ENCODE peak calls at places on chromosomes 13 and 19, in eight cellular contexts. S is Panc1; T is CD4-positive, CD25-positive, alpha-beta regulatory T cell; K is HCT116; Y is heart right ventricle; L is neural progenitor cell; P is left ventricle myocardium inferior; A is thyroid gland. V is an unnamed sample. For H3K27me3, the result is how much of the 10 kb centered on the place peaks cover.

GRCh38 chr13:26025196-26025595 is 26.6 kb downstream of the SHISA2 start:
- DNase-seq in S (no peak), T (no peak), K (no peak), Y (no peak), L (no peak), P (no peak), A (peak), V (no peak)

GRCh38 chr19:2546128-2547032 is 70.5 kb downstream of the GADD45B start:
- DNase-seq in S (no peak), T (no peak), K (no peak), Y (peak), L (peak), P (peak), A (peak), V (peak)

GRCh38 chr19:3047307-3048189 is 14.7 kb downstream of the TLE5 start:
- DNase-seq in S (no peak), T (peak), K (peak), Y (peak), L (peak), P (peak), A (peak), V (peak)

GRCh38 chr19:33032218-33032781 is 32.4 kb downstream of the RHPN2 start:
- DNase-seq in S (no peak), T (no peak), K (no peak), Y (no peak), L (peak), P (no peak), A (no peak), V (no peak)

GRCh38 chr13:114130708-114131580 is 1.5 kb downstream of the RASA3 start:
- DNase-seq in S (no peak), T (peak), K (no peak), Y (peak), L (peak), P (peak), A (peak), V (peak)

GRCh38 chr13:91389186-91389585 is 9.2 kb upstream of the GPC5 start:
- DNase-seq in S (no peak), T (no peak), K (no peak), Y (no peak), L (no peak), P (no peak), A (no peak), V (no peak)

GRCh38 chr19:42450314-42450934 is 7.7 kb upstream of the CXCL17 start:
- DNase-seq in S (no peak), T (peak), K (peak), Y (peak), L (peak), P (peak), A (peak), V (peak)

GRCh38 chr13:33544308-33544707 is 258.8 kb upstream of the STARD13 start:
- DNase-seq in S (no peak), T (no peak), K (no peak), Y (no peak), L (no peak), P (no peak), A (no peak), V (no peak)

GRCh38 chr13:80337011-80337688 is 3.8 kb downstream of the SPRY2 start:
- DNase-seq in S (no peak), T (no peak), K (no peak), Y (no peak), L (no peak), P (no peak), A (no peak), V (no peak)

GRCh38 chr13:112880976-112881540 is 88.0 kb upstream of the MCF2L start:
- DNase-seq in S (no peak), T (no peak), K (no peak), Y (no peak), L (no peak), P (no peak), A (no peak), V (no peak)

GRCh38 chr19:13040916-13041292 is 45.6 kb downstream of the NFIX start:
- DNase-seq in S (no peak), T (no peak), K (no peak), Y (no peak), L (no peak), P (no peak), A (peak), V (no peak)

GRCh38 chr13:42880241-42880640 is 98.9 kb downstream of the FAM216B start:
- DNase-seq in S (no peak), T (no peak), K (no peak), Y (peak), L (no peak), P (no peak), A (peak), V (no peak)

GRCh38 chr19:55383789-55384575 is at the start of gene TMEM238:
- DNase-seq in S (no peak), T (peak), K (no peak), Y (peak), L (peak), P (peak), A (peak), V (peak)

GRCh38 chr13:73065665-73066350 is 7.0 kb downstream of the KLF5 start:
- DNase-seq in S (no peak), T (no peak), K (no peak), Y (no peak), L (no peak), P (no peak), A (peak), V (no peak)

DNA sequence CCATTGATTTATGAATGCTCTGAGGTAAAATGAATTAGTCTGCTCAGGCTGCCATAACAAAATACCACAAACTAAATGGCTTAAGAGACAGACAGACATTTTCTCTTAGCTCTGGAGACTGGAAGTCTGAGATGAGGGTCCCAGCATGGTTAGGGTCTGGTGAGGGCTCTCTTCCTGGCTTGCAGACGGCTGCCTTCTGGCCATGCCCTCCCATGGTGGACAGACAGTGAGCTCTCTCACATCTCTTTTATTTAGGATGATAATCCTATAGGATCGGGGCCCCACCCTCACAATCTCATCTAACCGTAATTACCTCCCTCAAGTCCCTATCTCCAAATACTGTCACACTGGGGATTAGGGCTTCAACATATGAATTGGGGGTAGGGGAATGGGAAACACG is 47.1 kb downstream of the HSPH1 start:
- DNase-seq in S (no peak), T (no peak), K (no peak), Y (no peak), L (no peak), P (no peak), A (no peak), V (no peak)
- H3K27me3 ChIP-seq in S (under half), T (under half), K (half or more), Y (under half), L (under half), P (under half), A (under half), V (under half)

GRCh38 chr19:18102916-18103542 is 5.5 kb downstream of the MAST3 start:
- DNase-seq in S (no peak), T (no peak), K (no peak), Y (no peak), L (no peak), P (no peak), A (no peak), V (no peak)
- H3K27me3 ChIP-seq in S (under half), T (under half), K (under half), Y (under half), L (under half), P (half or more), A (under half), V (under half)

DNA sequence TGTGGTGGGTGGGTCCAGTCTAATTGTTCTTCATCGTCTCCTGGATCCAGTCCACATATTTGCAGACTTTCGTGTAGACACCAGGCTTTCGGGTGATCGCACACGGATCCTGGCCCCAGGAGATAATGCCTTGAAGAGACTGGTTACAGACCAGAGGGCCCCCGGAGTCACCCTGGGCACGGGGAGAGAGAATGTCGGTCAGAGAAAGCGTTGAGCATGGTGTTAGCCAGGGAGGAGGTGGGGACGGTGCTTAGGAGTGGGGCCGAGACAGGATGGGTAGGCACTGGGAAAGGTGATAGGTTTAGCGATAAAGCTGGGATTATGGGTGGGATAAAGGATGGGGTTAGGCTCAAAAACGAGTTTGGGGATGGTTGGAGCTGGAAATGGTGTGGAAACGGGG is 3.0 kb upstream of the KLK10 start:
- DNase-seq in S (no peak), T (no peak), K (no peak), Y (no peak), L (no peak), P (no peak), A (no peak), V (peak)
- H3K27me3 ChIP-seq in S (under half), T (under half), K (under half), Y (half or more), L (under half), P (half or more), A (under half), V (half or more)

GRCh38 chr19:29520390-29520789 is 5.4 kb upstream of the VSTM2B start:
- DNase-seq in S (no peak), T (no peak), K (no peak), Y (no peak), L (no peak), P (no peak), A (no peak), V (no peak)
- H3K27me3 ChIP-seq in S (under half), T (under half), K (under half), Y (half or more), L (half or more), P (half or more), A (under half), V (under half)

GRCh38 chr19:39304701-39305571 is 8.7 kb downstream of the IFNL1 start:
- DNase-seq in S (no peak), T (no peak), K (no peak), Y (no peak), L (no peak), P (no peak), A (no peak), V (peak)
- H3K27me3 ChIP-seq in S (under half), T (under half), K (under half), Y (half or more), L (half or more), P (half or more), A (under half), V (half or more)

GRCh38 chr19:46206176-46206575 is 23.4 kb upstream of the IGFL1 start:
- DNase-seq in S (no peak), T (no peak), K (no peak), Y (peak), L (no peak), P (peak), A (no peak), V (no peak)

GRCh38 chr19:46202872-46203860 is 26.4 kb upstream of the IGFL1 start:
- DNase-seq in S (no peak), T (no peak), K (no peak), Y (no peak), L (no peak), P (no peak), A (no peak), V (no peak)

GRCh38 chr19:46204008-46204407 is 25.5 kb upstream of the IGFL1 start:
- DNase-seq in S (no peak), T (no peak), K (no peak), Y (no peak), L (no peak), P (no peak), A (no peak), V (no peak)

GRCh38 chr19:46202426-46202825 is 27.1 kb upstream of the IGFL1 start:
- DNase-seq in S (no peak), T (no peak), K (no peak), Y (no peak), L (no peak), P (no peak), A (no peak), V (no peak)

GRCh38 chr19:46205183-46205984 is 24.2 kb upstream of the IGFL1 start:
- DNase-seq in S (no peak), T (no peak), K (no peak), Y (no peak), L (peak), P (no peak), A (no peak), V (no peak)
- H3K27me3 ChIP-seq in S (under half), T (under half), K (under half), Y (under half), L (under half), P (under half), A (under half), V (under half)

GRCh38 chr13:111145071-111145470 is 30.0 kb downstream of the ARHGEF7 start:
- DNase-seq in S (no peak), T (no peak), K (no peak), Y (no peak), L (no peak), P (no peak), A (no peak), V (no peak)
- H3K27me3 ChIP-seq in S (under half), T (under half), K (under half), Y (under half), L (under half), P (under half), A (under half), V (under half)

GRCh38 chr19:16048583-16048982 is 27.7 kb upstream of the TPM4 start:
- DNase-seq in S (no peak), T (no peak), K (no peak), Y (no peak), L (no peak), P (no peak), A (no peak), V (no peak)
- H3K27me3 ChIP-seq in S (under half), T (under half), K (under half), Y (under half), L (under half), P (under half), A (under half), V (under half)

GRCh38 chr19:49064768-49065611 is at the start of gene NTF4:
- DNase-seq in S (no peak), T (no peak), K (no peak), Y (no peak), L (peak), P (no peak), A (peak), V (no peak)
- H3K27me3 ChIP-seq in S (under half), T (under half), K (under half), Y (under half), L (half or more), P (half or more), A (under half), V (half or more)

GRCh38 chr13:111095031-111095840 is 19.9 kb upstream of the ARHGEF7 start:
- DNase-seq in S (no peak), T (no peak), K (no peak), Y (no peak), L (no peak), P (no peak), A (peak), V (no peak)

GRCh38 chr13:111093634-111094033 is 21.5 kb upstream of the ARHGEF7 start:
- DNase-seq in S (no peak), T (no peak), K (no peak), Y (no peak), L (no peak), P (no peak), A (no peak), V (peak)

GRCh38 chr13:111093136-111093535 is 22.0 kb upstream of the ARHGEF7 start:
- DNase-seq in S (no peak), T (no peak), K (no peak), Y (no peak), L (no peak), P (no peak), A (no peak), V (no peak)

GRCh38 chr13:111090169-111090568 is 24.9 kb upstream of the ARHGEF7 start:
- DNase-seq in S (no peak), T (no peak), K (no peak), Y (no peak), L (no peak), P (no peak), A (no peak), V (no peak)

DNA sequence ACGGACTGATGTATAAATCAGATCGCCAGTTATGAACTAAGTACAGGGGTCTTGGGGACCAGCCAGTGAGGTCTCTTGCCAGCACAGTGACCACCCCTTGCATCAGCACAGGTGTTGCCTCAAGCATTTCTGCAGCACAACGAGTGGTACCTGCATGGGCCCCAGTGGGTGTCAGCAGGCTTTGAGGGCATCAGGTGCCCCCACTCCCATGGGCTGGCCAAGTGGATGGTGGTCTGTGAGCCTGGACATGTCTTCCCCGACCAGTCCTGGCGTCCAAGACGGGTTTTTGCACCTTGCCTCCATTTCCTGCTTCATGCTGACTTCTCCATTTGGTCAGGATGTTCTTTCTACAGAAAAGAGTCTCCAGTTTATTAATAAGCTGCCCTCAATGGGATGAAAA is 22.4 kb upstream of the ARHGEF7 start:
- DNase-seq in S (no peak), T (no peak), K (no peak), Y (no peak), L (no peak), P (no peak), A (no peak), V (no peak)
- H3K27me3 ChIP-seq in S (under half), T (under half), K (under half), Y (under half), L (under half), P (under half), A (under half), V (under half)

V was measured in sigmoid colon.